ENCODE peak calls at places on chromosomes 2 and 18, in nine cellular contexts. One of them, this sample, is unnamed.
A peak's percentile ranks its signal among the peaks of the same experiment; 100 is the strongest.

GRCh38 chr18:42614619-42615293 is 500.7 kb downstream of the RIT2 start:
- DNase-seq in astrocyte of the spinal cord: no peak
- DNase-seq in GM12865: no peak
- DNase-seq in cardiac muscle cell: peak; percentile 41
- DNase-seq in HT-29: no peak
- DNase-seq in OCI-M1: no peak
- DNase-seq in astrocyte of the hippocampus: no peak
- DNase-seq in cardiac fibroblast: peak; percentile 45
- DNase-seq in germinal center: no peak
- DNase-seq in this sample: no peak

GRCh38 chr2:164839914-164840457 is 1.6 kb downstream of the COBLL1 start:
- DNase-seq in astrocyte of the spinal cord: peak; percentile 49
- DNase-seq in GM12865: no peak
- DNase-seq in cardiac muscle cell: peak; percentile 25
- DNase-seq in HT-29: peak; percentile 56
- DNase-seq in OCI-M1: no peak
- DNase-seq in astrocyte of the hippocampus: peak; percentile 47
- DNase-seq in cardiac fibroblast: peak; percentile 23
- DNase-seq in germinal center: no peak
- DNase-seq in this sample: no peak

GRCh38 chr2:240510513-240511210 is 47.1 kb downstream of the ANKMY1 start:
- DNase-seq in astrocyte of the spinal cord: no peak
- DNase-seq in GM12865: no peak
- DNase-seq in cardiac muscle cell: no peak
- DNase-seq in HT-29: no peak
- DNase-seq in OCI-M1: no peak
- DNase-seq in astrocyte of the hippocampus: no peak
- DNase-seq in cardiac fibroblast: no peak
- DNase-seq in germinal center: peak; percentile 1
- DNase-seq in this sample: no peak

GRCh38 chr2:234550511-234551107 is 53.7 kb upstream of the ARL4C start:
- DNase-seq in astrocyte of the spinal cord: peak; percentile 94
- DNase-seq in GM12865: peak; percentile 64
- DNase-seq in cardiac muscle cell: peak; percentile 91
- DNase-seq in HT-29: peak; percentile 75
- DNase-seq in OCI-M1: peak; percentile 55
- DNase-seq in astrocyte of the hippocampus: peak; percentile 99
- DNase-seq in cardiac fibroblast: peak; percentile 85
- DNase-seq in germinal center: peak; percentile 70
- DNase-seq in this sample: no peak

GRCh38 chr2:63364866-63365265 is 223.4 kb downstream of the WDPCP start:
- DNase-seq in astrocyte of the spinal cord: no peak
- DNase-seq in GM12865: no peak
- DNase-seq in cardiac muscle cell: no peak
- DNase-seq in HT-29: no peak
- DNase-seq in OCI-M1: no peak
- DNase-seq in astrocyte of the hippocampus: no peak
- DNase-seq in cardiac fibroblast: peak; percentile 3
- DNase-seq in germinal center: no peak
- DNase-seq in this sample: no peak

GRCh38 chr2:3659447-3660432 is 1.7 kb downstream of the ALLC start:
- DNase-seq in astrocyte of the spinal cord: no peak
- DNase-seq in GM12865: no peak
- DNase-seq in cardiac muscle cell: peak; percentile 9
- DNase-seq in HT-29: no peak
- DNase-seq in OCI-M1: peak; percentile 57
- DNase-seq in astrocyte of the hippocampus: no peak
- DNase-seq in cardiac fibroblast: peak; percentile 15
- DNase-seq in germinal center: no peak
- DNase-seq in this sample: no peak

GRCh38 chr2:174965992-174966789 is 39.0 kb downstream of the CHN1 start:
- DNase-seq in astrocyte of the spinal cord: peak; percentile 71
- DNase-seq in GM12865: no peak
- DNase-seq in cardiac muscle cell: peak; percentile 46
- DNase-seq in HT-29: no peak
- DNase-seq in OCI-M1: no peak
- DNase-seq in astrocyte of the hippocampus: peak; percentile 71
- DNase-seq in cardiac fibroblast: peak; percentile 55
- DNase-seq in germinal center: no peak
- DNase-seq in this sample: no peak

GRCh38 chr2:113826346-113827285 is 63.3 kb upstream of the ACTR3 start:
- DNase-seq in astrocyte of the spinal cord: no peak
- DNase-seq in GM12865: no peak
- DNase-seq in cardiac muscle cell: no peak
- DNase-seq in HT-29: no peak
- DNase-seq in OCI-M1: no peak
- DNase-seq in astrocyte of the hippocampus: peak; percentile 35
- DNase-seq in cardiac fibroblast: no peak
- DNase-seq in germinal center: no peak
- DNase-seq in this sample: no peak

GRCh38 chr2:98463551-98463971 is 18.9 kb downstream of the INPP4A start:
- DNase-seq in astrocyte of the spinal cord: no peak
- DNase-seq in GM12865: no peak
- DNase-seq in cardiac muscle cell: no peak
- DNase-seq in HT-29: no peak
- DNase-seq in OCI-M1: no peak
- DNase-seq in astrocyte of the hippocampus: no peak
- DNase-seq in cardiac fibroblast: no peak
- DNase-seq in germinal center: no peak
- DNase-seq in this sample: no peak

GRCh38 chr18:23063502-23063901 is 71.8 kb upstream of the CABLES1 start:
- DNase-seq in astrocyte of the spinal cord: no peak
- DNase-seq in GM12865: no peak
- DNase-seq in cardiac muscle cell: no peak
- DNase-seq in HT-29: no peak
- DNase-seq in OCI-M1: no peak
- DNase-seq in astrocyte of the hippocampus: no peak
- DNase-seq in cardiac fibroblast: no peak
- DNase-seq in germinal center: no peak
- DNase-seq in this sample: no peak

GRCh38 chr18:46352520-46353250 is 248.5 kb downstream of the HAUS1 start:
- DNase-seq in astrocyte of the spinal cord: no peak
- DNase-seq in GM12865: no peak
- DNase-seq in cardiac muscle cell: no peak
- DNase-seq in HT-29: no peak
- DNase-seq in OCI-M1: no peak
- DNase-seq in astrocyte of the hippocampus: no peak
- DNase-seq in cardiac fibroblast: no peak
- DNase-seq in germinal center: no peak
- DNase-seq in this sample: no peak

GRCh38 chr2:63614983-63615945 is 26.5 kb downstream of the MDH1 start:
- DNase-seq in astrocyte of the spinal cord: peak; percentile 2
- DNase-seq in GM12865: no peak
- DNase-seq in cardiac muscle cell: peak; percentile 52
- DNase-seq in HT-29: no peak
- DNase-seq in OCI-M1: peak; percentile 13
- DNase-seq in astrocyte of the hippocampus: peak; percentile 47
- DNase-seq in cardiac fibroblast: peak; percentile 48
- DNase-seq in germinal center: no peak
- DNase-seq in this sample: no peak

GRCh38 chr2:215917953-215918620 is 95.3 kb downstream of the MREG start:
- DNase-seq in astrocyte of the spinal cord: peak; percentile 75
- DNase-seq in GM12865: peak; percentile 82
- DNase-seq in cardiac muscle cell: peak; percentile 35
- DNase-seq in HT-29: no peak
- DNase-seq in OCI-M1: peak; percentile 30
- DNase-seq in astrocyte of the hippocampus: peak; percentile 55
- DNase-seq in cardiac fibroblast: peak; percentile 49
- DNase-seq in germinal center: no peak
- DNase-seq in this sample: no peak

This sample was measured in esophagus squamous epithelium.